ENCODE peak calls at places on chromosomes 6 and 20, in ten cellular contexts. One of them, this sample, is unnamed.
A peak's percentile ranks its signal among the peaks of the same experiment; 100 is the strongest.

GRCh38 chr6:8743146-8743745 is 307.9 kb upstream of the SLC35B3 start:
- DNase-seq in BJ: no peak
- DNase-seq in uterus: no peak
- DNase-seq in PC-9: no peak
- DNase-seq in body of pancreas: no peak
- DNase-seq in upper lobe of right lung: no peak
- DNase-seq in endothelial cell of umbilical vein: no peak
- DNase-seq in thyroid gland: no peak
- DNase-seq in psoas muscle: no peak
- DNase-seq in right lobe of liver: no peak
- DNase-seq in this sample: no peak

GRCh38 chr6:31597006-31597405 is 4.2 kb upstream of the NCR3 start:
- DNase-seq in PC-9: no peak
- DNase-seq in uterus: no peak
- DNase-seq in thyroid gland: no peak
- DNase-seq in upper lobe of right lung: no peak
- DNase-seq in psoas muscle: no peak
- DNase-seq in BJ: no peak
- DNase-seq in endothelial cell of umbilical vein: peak; percentile 67
- DNase-seq in body of pancreas: no peak
- DNase-seq in right lobe of liver: no peak
- DNase-seq in this sample: no peak

GRCh38 chr6:10300071-10300470 is 114.8 kb downstream of the TFAP2A start:
- DNase-seq in BJ: no peak
- DNase-seq in uterus: no peak
- DNase-seq in thyroid gland: no peak
- DNase-seq in PC-9: peak; percentile 58
- DNase-seq in right lobe of liver: no peak
- DNase-seq in psoas muscle: no peak
- DNase-seq in body of pancreas: no peak
- DNase-seq in upper lobe of right lung: no peak
- DNase-seq in endothelial cell of umbilical vein: no peak
- DNase-seq in this sample: peak; percentile 85

GRCh38 chr6:169864148-169865030 is 113.0 kb downstream of the ERMARD start:
- DNase-seq in BJ: no peak
- DNase-seq in uterus: no peak
- DNase-seq in endothelial cell of umbilical vein: no peak
- DNase-seq in PC-9: no peak
- DNase-seq in upper lobe of right lung: no peak
- DNase-seq in psoas muscle: no peak
- DNase-seq in thyroid gland: peak; percentile 19
- DNase-seq in right lobe of liver: no peak
- DNase-seq in body of pancreas: peak; percentile 51
- DNase-seq in this sample: no peak

GRCh38 chr6:128919831-128920230 is 36.9 kb downstream of the LAMA2 start:
- DNase-seq in body of pancreas: no peak
- DNase-seq in psoas muscle: no peak
- DNase-seq in upper lobe of right lung: no peak
- DNase-seq in right lobe of liver: no peak
- DNase-seq in thyroid gland: no peak
- DNase-seq in PC-9: no peak
- DNase-seq in BJ: no peak
- DNase-seq in endothelial cell of umbilical vein: no peak
- DNase-seq in uterus: no peak
- DNase-seq in this sample: no peak

GRCh38 chr20:53163486-53163885 is 191.3 kb downstream of the TSHZ2 start:
- DNase-seq in body of pancreas: no peak
- DNase-seq in PC-9: no peak
- DNase-seq in psoas muscle: no peak
- DNase-seq in right lobe of liver: peak; percentile 55
- DNase-seq in uterus: no peak
- DNase-seq in upper lobe of right lung: no peak
- DNase-seq in thyroid gland: no peak
- DNase-seq in BJ: no peak
- DNase-seq in endothelial cell of umbilical vein: no peak
- DNase-seq in this sample: peak; percentile 35

GRCh38 chr6:20367716-20368485 is 33.8 kb upstream of the E2F3 start:
- DNase-seq in uterus: no peak
- DNase-seq in thyroid gland: no peak
- DNase-seq in upper lobe of right lung: no peak
- DNase-seq in right lobe of liver: no peak
- DNase-seq in PC-9: no peak
- DNase-seq in psoas muscle: no peak
- DNase-seq in BJ: no peak
- DNase-seq in body of pancreas: no peak
- DNase-seq in endothelial cell of umbilical vein: no peak
- DNase-seq in this sample: peak; percentile 75

GRCh38 chr6:25302677-25303128 is 23.5 kb downstream of the CARMIL1 start:
- DNase-seq in BJ: peak; percentile 61
- DNase-seq in right lobe of liver: no peak
- DNase-seq in psoas muscle: no peak
- DNase-seq in body of pancreas: no peak
- DNase-seq in thyroid gland: no peak
- DNase-seq in uterus: no peak
- DNase-seq in endothelial cell of umbilical vein: no peak
- DNase-seq in PC-9: no peak
- DNase-seq in upper lobe of right lung: no peak
- DNase-seq in this sample: peak; percentile 45

GRCh38 chr6:137723273-137724017 is 143.6 kb upstream of the TNFAIP3 start:
- DNase-seq in BJ: no peak
- DNase-seq in uterus: no peak
- DNase-seq in PC-9: no peak
- DNase-seq in upper lobe of right lung: no peak
- DNase-seq in psoas muscle: no peak
- DNase-seq in thyroid gland: no peak
- DNase-seq in endothelial cell of umbilical vein: no peak
- DNase-seq in body of pancreas: no peak
- DNase-seq in right lobe of liver: peak; percentile 77
- DNase-seq in this sample: no peak

GRCh38 chr6:111468329-111469012 is 14.5 kb downstream of the REV3L start:
- DNase-seq in PC-9: no peak
- DNase-seq in BJ: no peak
- DNase-seq in body of pancreas: no peak
- DNase-seq in endothelial cell of umbilical vein: peak; percentile 72
- DNase-seq in upper lobe of right lung: no peak
- DNase-seq in uterus: no peak
- DNase-seq in thyroid gland: peak; percentile 23
- DNase-seq in right lobe of liver: no peak
- DNase-seq in psoas muscle: no peak
- DNase-seq in this sample: peak; percentile 68

GRCh38 chr20:36521526-36521925 is 19.8 kb upstream of the MYL9 start:
- DNase-seq in thyroid gland: no peak
- DNase-seq in PC-9: no peak
- DNase-seq in psoas muscle: no peak
- DNase-seq in uterus: no peak
- DNase-seq in right lobe of liver: no peak
- DNase-seq in upper lobe of right lung: no peak
- DNase-seq in body of pancreas: no peak
- DNase-seq in BJ: no peak
- DNase-seq in endothelial cell of umbilical vein: no peak
- DNase-seq in this sample: no peak

GRCh38 chr20:20215976-20216727 is 151.8 kb upstream of the INSM1 start:
- DNase-seq in thyroid gland: no peak
- DNase-seq in uterus: no peak
- DNase-seq in body of pancreas: peak; percentile 20
- DNase-seq in BJ: no peak
- DNase-seq in right lobe of liver: no peak
- DNase-seq in psoas muscle: peak; percentile 58
- DNase-seq in PC-9: no peak
- DNase-seq in endothelial cell of umbilical vein: no peak
- DNase-seq in upper lobe of right lung: no peak
- DNase-seq in this sample: no peak

DNA sequence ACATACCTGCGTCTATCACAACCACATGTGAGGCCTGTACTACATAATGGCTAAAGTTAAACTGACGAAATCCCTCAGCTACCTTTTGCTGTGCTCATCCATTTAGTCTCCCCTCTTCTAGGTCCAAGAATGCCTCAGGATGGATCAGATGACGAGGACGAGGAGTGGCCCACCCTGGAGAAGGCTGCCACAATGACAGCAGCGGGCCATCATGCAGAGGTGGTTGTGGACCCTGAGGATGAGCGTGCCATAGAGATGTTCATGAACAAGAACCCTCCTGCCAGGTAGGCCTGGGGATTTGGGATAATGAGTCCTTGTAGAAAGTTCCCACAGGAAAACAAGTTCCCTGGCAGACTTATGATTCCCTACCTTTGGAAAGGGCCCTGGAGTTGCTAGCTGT is 6.0 kb downstream of the BYSL start:
- DNase-seq in endothelial cell of umbilical vein: no peak
- DNase-seq in PC-9: no peak
- DNase-seq in psoas muscle: no peak
- DNase-seq in BJ: no peak
- DNase-seq in right lobe of liver: no peak
- DNase-seq in upper lobe of right lung: no peak
- DNase-seq in body of pancreas: no peak
- DNase-seq in uterus: no peak
- DNase-seq in thyroid gland: no peak
- DNase-seq in this sample: no peak
- H3K36me3 ChIP-seq in endothelial cell of umbilical vein: peaks cover 24% of the 10 kb centered on the region
- H3K36me3 ChIP-seq in PC-9: peaks cover 56% of the 10 kb centered on the region
- H3K36me3 ChIP-seq in psoas muscle: peaks cover 18% of the 10 kb centered on the region
- H3K36me3 ChIP-seq in BJ: peaks cover 28% of the 10 kb centered on the region
- H3K36me3 ChIP-seq in right lobe of liver: peaks cover 41% of the 10 kb centered on the region
- H3K36me3 ChIP-seq in upper lobe of right lung: peaks cover 60% of the 10 kb centered on the region
- H3K36me3 ChIP-seq in body of pancreas: peaks cover 8% of the 10 kb centered on the region
- H3K36me3 ChIP-seq in uterus: no peaks in the 10 kb centered on the region
- H3K36me3 ChIP-seq in thyroid gland: peaks cover 46% of the 10 kb centered on the region
- H3K36me3 ChIP-seq in this sample: peaks cover 33% of the 10 kb centered on the region

GRCh38 chr20:3240776-3241363 is 1.9 kb upstream of the SLC4A11 start:
- DNase-seq in right lobe of liver: no peak
- DNase-seq in thyroid gland: no peak
- DNase-seq in body of pancreas: no peak
- DNase-seq in uterus: no peak
- DNase-seq in upper lobe of right lung: no peak
- DNase-seq in PC-9: no peak
- DNase-seq in BJ: no peak
- DNase-seq in endothelial cell of umbilical vein: no peak
- DNase-seq in psoas muscle: no peak
- DNase-seq in this sample: no peak
- H3K4me3 ChIP-seq in right lobe of liver: no peak overlapping the region
- H3K4me3 ChIP-seq in thyroid gland: no peak overlapping the region
- H3K4me3 ChIP-seq in body of pancreas: no peak overlapping the region
- H3K4me3 ChIP-seq in uterus: no peak overlapping the region
- H3K4me3 ChIP-seq in upper lobe of right lung: peak overlapping the region; percentile 74
- H3K4me3 ChIP-seq in PC-9: no peak overlapping the region
- H3K4me3 ChIP-seq in BJ: no peak overlapping the region
- H3K4me3 ChIP-seq in endothelial cell of umbilical vein: no peak overlapping the region
- H3K4me3 ChIP-seq in psoas muscle: no peak overlapping the region
- H3K4me3 ChIP-seq in this sample: no peak overlapping the region

DNA sequence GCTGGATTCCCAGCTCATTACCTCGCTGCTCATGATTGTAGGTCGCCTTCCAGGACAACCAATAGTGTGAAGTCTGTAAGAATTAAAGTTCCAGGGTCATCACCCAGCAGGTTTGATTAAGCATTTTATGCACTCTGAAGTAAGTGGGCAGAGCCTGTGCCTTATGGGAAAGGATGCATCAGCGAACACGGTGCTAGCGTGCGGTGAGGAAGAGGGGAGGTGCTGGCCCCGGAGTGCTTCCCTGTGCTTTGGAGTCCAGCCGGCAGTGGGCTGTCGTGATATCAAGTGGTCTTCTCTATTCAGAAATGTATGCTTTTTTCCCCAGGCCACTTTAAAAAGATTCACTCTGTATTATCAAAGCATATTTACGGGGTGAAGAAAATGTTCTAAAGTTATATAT is 16.0 kb downstream of the DUSP22 start:
- DNase-seq in thyroid gland: no peak
- DNase-seq in body of pancreas: no peak
- DNase-seq in endothelial cell of umbilical vein: no peak
- DNase-seq in BJ: no peak
- DNase-seq in PC-9: no peak
- DNase-seq in upper lobe of right lung: peak; percentile 65
- DNase-seq in right lobe of liver: no peak
- DNase-seq in psoas muscle: no peak
- DNase-seq in uterus: no peak
- DNase-seq in this sample: no peak
- TF ChIP-seq CTCF in thyroid gland: no peak
- TF ChIP-seq CTCF in body of pancreas: no peak
- TF ChIP-seq CTCF in endothelial cell of umbilical vein: no peak
- TF ChIP-seq CTCF in BJ: no peak
- TF ChIP-seq CTCF in PC-9: no peak
- TF ChIP-seq CTCF in upper lobe of right lung: no peak
- TF ChIP-seq CTCF in right lobe of liver: no peak
- TF ChIP-seq CTCF in psoas muscle: no peak
- TF ChIP-seq CTCF in uterus: no peak
- TF ChIP-seq CTCF in this sample: no peak

GRCh38 chr6:144437105-144437504 is 152.0 kb downstream of the UTRN start:
- DNase-seq in upper lobe of right lung: no peak
- DNase-seq in uterus: no peak
- DNase-seq in endothelial cell of umbilical vein: no peak
- DNase-seq in body of pancreas: no peak
- DNase-seq in PC-9: no peak
- DNase-seq in right lobe of liver: no peak
- DNase-seq in thyroid gland: no peak
- DNase-seq in psoas muscle: no peak
- DNase-seq in BJ: no peak
- DNase-seq in this sample: no peak

GRCh38 chr6:144434308-144434990 is 149.3 kb downstream of the UTRN start:
- DNase-seq in BJ: peak; percentile 51
- DNase-seq in PC-9: peak; percentile 52
- DNase-seq in body of pancreas: no peak
- DNase-seq in uterus: no peak
- DNase-seq in psoas muscle: no peak
- DNase-seq in upper lobe of right lung: no peak
- DNase-seq in right lobe of liver: no peak
- DNase-seq in endothelial cell of umbilical vein: peak; percentile 89
- DNase-seq in thyroid gland: no peak
- DNase-seq in this sample: peak; percentile 79

GRCh38 chr6:144439016-144439415 is 153.9 kb downstream of the UTRN start:
- DNase-seq in thyroid gland: no peak
- DNase-seq in right lobe of liver: no peak
- DNase-seq in upper lobe of right lung: no peak
- DNase-seq in uterus: no peak
- DNase-seq in endothelial cell of umbilical vein: no peak
- DNase-seq in psoas muscle: no peak
- DNase-seq in BJ: no peak
- DNase-seq in body of pancreas: no peak
- DNase-seq in PC-9: no peak
- DNase-seq in this sample: no peak

GRCh38 chr6:144435602-144436426 is 150.7 kb downstream of the UTRN start:
- DNase-seq in body of pancreas: no peak
- DNase-seq in PC-9: no peak
- DNase-seq in thyroid gland: no peak
- DNase-seq in upper lobe of right lung: no peak
- DNase-seq in BJ: no peak
- DNase-seq in psoas muscle: no peak
- DNase-seq in uterus: no peak
- DNase-seq in right lobe of liver: no peak
- DNase-seq in endothelial cell of umbilical vein: no peak
- DNase-seq in this sample: no peak

DNA sequence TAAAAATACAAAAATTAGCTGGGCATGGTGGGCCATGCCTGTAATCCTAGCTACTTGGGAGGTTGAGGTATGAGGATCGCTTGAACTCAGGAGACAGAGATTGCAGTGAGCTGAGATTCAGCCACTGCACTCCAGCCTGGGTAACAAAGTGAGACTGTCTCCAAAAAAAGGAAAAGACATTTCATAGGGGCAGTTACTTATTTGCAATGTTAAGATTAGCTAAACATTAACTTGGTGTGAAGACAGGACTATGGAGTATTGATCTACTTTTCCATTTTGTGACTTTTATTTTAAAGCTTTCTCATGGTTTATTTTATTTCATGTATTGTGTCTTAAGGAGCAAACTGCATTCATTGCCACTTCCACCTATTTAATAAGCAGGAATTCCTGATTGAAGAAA is 153.0 kb downstream of the UTRN start:
- DNase-seq in uterus: no peak
- DNase-seq in BJ: no peak
- DNase-seq in right lobe of liver: no peak
- DNase-seq in upper lobe of right lung: no peak
- DNase-seq in psoas muscle: no peak
- DNase-seq in endothelial cell of umbilical vein: no peak
- DNase-seq in thyroid gland: no peak
- DNase-seq in PC-9: no peak
- DNase-seq in body of pancreas: no peak
- DNase-seq in this sample: no peak
- H3K36me3 ChIP-seq in uterus: no peaks in the 10 kb centered on the region
- H3K36me3 ChIP-seq in BJ: peaks cover 18% of the 10 kb centered on the region
- H3K36me3 ChIP-seq in right lobe of liver: no peaks in the 10 kb centered on the region
- H3K36me3 ChIP-seq in upper lobe of right lung: peaks cover 74% of the 10 kb centered on the region
- H3K36me3 ChIP-seq in psoas muscle: peaks cover 6% of the 10 kb centered on the region
- H3K36me3 ChIP-seq in endothelial cell of umbilical vein: peaks cover 35% of the 10 kb centered on the region
- H3K36me3 ChIP-seq in thyroid gland: peaks cover 55% of the 10 kb centered on the region
- H3K36me3 ChIP-seq in PC-9: peaks cover 43% of the 10 kb centered on the region
- H3K36me3 ChIP-seq in body of pancreas: peaks cover 21% of the 10 kb centered on the region
- H3K36me3 ChIP-seq in this sample: peaks cover 12% of the 10 kb centered on the region